ENCODE peak calls at places on chromosome 17, in seven cellular contexts. A is fibroblast of lung, Z is mesendoderm, D is mammary epithelial cell, T is PC-9, L is GM23248, M is H1. Y is an unnamed sample.

GRCh38 chr17:41683441-41684007 is 5.2 kb upstream of the EIF1 start:
- DNase-seq in A (no peak), Z (no peak), D (no peak), T (no peak), L (no peak), M (no peak), Y (no peak)

GRCh38 chr17:68732301-68732749 is 131.2 kb upstream of the FAM20A start:
- DNase-seq in A (no peak), Z (peak; percentile 98), D (peak; percentile 27), T (no peak), L (peak; percentile 35), M (no peak), Y (no peak)

GRCh38 chr17:49450735-49451134 is 36.1 kb upstream of the PHB1 start:
- DNase-seq in A (no peak), Z (no peak), D (peak; percentile 53), T (no peak), L (peak; percentile 85), M (no peak), Y (no peak)

GRCh38 chr17:36008998-36009665 is 7.8 kb upstream of the CCL15 start:
- DNase-seq in A (peak; percentile 12), Z (peak; percentile 9), D (peak; percentile 7), T (no peak), L (peak; percentile 20), M (peak; percentile 69), Y (no peak)

GRCh38 chr17:70675070-70675590 is 505.8 kb downstream of the KCNJ2 start:
- DNase-seq in A (no peak), Z (no peak), D (no peak), T (no peak), L (no peak), M (no peak), Y (no peak)

GRCh38 chr17:64146418-64147109 is 16.6 kb upstream of the ERN1 start:
- DNase-seq in A (peak; percentile 83), Z (peak; percentile 75), D (peak; percentile 80), T (peak; percentile 47), L (peak; percentile 76), M (peak; percentile 52), Y (peak; percentile 31)

GRCh38 chr17:64306850-64307463 is 43.9 kb upstream of the TEX2 start:
- DNase-seq in A (peak; percentile 83), Z (peak; percentile 68), D (peak; percentile 33), T (peak; percentile 62), L (peak; percentile 78), M (peak; percentile 66), Y (peak; percentile 76)

GRCh38 chr17:44219636-44220210 is at the start of gene UBTF:
- DNase-seq in A (peak; percentile 61), Z (peak; percentile 87), D (peak; percentile 19), T (no peak), L (peak; percentile 77), M (peak; percentile 75), Y (peak; percentile 78)

GRCh38 chr17:67588326-67588725 is 129.4 kb upstream of the NOL11 start:
- DNase-seq in A (no peak), Z (no peak), D (no peak), T (no peak), L (no peak), M (no peak), Y (no peak)

GRCh38 chr17:55660171-55660886 is 62.3 kb downstream of the TMEM100 start:
- DNase-seq in A (peak; percentile 42), Z (no peak), D (no peak), T (no peak), L (peak; percentile 54), M (no peak), Y (no peak)

GRCh38 chr17:47703191-47703591 is 9.2 kb downstream of the TBKBP1 start:
- DNase-seq in A (no peak), Z (no peak), D (no peak), T (no peak), L (no peak), M (no peak), Y (no peak)

GRCh38 chr17:77061711-77062110 is 79.1 kb upstream of the SEC14L1 start:
- DNase-seq in A (no peak), Z (no peak), D (no peak), T (no peak), L (no peak), M (no peak), Y (no peak)

GRCh38 chr17:39462644-39463375 is 1.5 kb downstream of the CDK12 start:
- DNase-seq in A (peak; percentile 5), Z (peak; percentile 23), D (peak; percentile 17), T (no peak), L (peak; percentile 52), M (peak; percentile 46), Y (peak; percentile 9)

GRCh38 chr17:36673068-36673467 is 71.7 kb downstream of the MRM1 start:
- DNase-seq in A (no peak), Z (no peak), D (no peak), T (no peak), L (no peak), M (no peak), Y (no peak)

GRCh38 chr17:58605986-58606385 is 85.9 kb downstream of the TEX14 start:
- DNase-seq in A (no peak), Z (no peak), D (no peak), T (no peak), L (peak; percentile 21), M (no peak), Y (no peak)
- H3K4me2 ChIP-seq in A (no peak overlapping the region), Z (no peak overlapping the region), D (no peak overlapping the region), T (no peak overlapping the region), L (no peak overlapping the region), M (no peak overlapping the region), Y (no peak overlapping the region)

GRCh38 chr17:31294839-31295488 is 2.1 kb downstream of the OMG start:
- DNase-seq in A (peak; percentile 27), Z (no peak), D (no peak), T (no peak), L (no peak), M (no peak), Y (no peak)
- H3K4me2 ChIP-seq in A (no peak overlapping the region), Z (no peak overlapping the region), D (no peak overlapping the region), T (no peak overlapping the region), L (no peak overlapping the region), M (no peak overlapping the region), Y (no peak overlapping the region)

GRCh38 chr17:74298690-74299617 is 24.9 kb downstream of the DNAI2 start:
- DNase-seq in A (no peak), Z (no peak), D (no peak), T (no peak), L (no peak), M (no peak), Y (no peak)
- H3K4me2 ChIP-seq in A (no peak overlapping the region), Z (no peak overlapping the region), D (no peak overlapping the region), T (no peak overlapping the region), L (no peak overlapping the region), M (no peak overlapping the region), Y (no peak overlapping the region)

GRCh38 chr17:72123964-72124791 is 3.4 kb downstream of the SOX9 start:
- DNase-seq in A (no peak), Z (no peak), D (peak; percentile 41), T (no peak), L (no peak), M (peak; percentile 60), Y (no peak)
- H3K4me2 ChIP-seq in A (peak overlapping the region; percentile 11), Z (no peak overlapping the region), D (peak overlapping the region; percentile 97), T (peak overlapping the region; percentile 78), L (peak overlapping the region; percentile 58), M (peak overlapping the region; percentile 44), Y (peak overlapping the region; percentile 61)

DNA sequence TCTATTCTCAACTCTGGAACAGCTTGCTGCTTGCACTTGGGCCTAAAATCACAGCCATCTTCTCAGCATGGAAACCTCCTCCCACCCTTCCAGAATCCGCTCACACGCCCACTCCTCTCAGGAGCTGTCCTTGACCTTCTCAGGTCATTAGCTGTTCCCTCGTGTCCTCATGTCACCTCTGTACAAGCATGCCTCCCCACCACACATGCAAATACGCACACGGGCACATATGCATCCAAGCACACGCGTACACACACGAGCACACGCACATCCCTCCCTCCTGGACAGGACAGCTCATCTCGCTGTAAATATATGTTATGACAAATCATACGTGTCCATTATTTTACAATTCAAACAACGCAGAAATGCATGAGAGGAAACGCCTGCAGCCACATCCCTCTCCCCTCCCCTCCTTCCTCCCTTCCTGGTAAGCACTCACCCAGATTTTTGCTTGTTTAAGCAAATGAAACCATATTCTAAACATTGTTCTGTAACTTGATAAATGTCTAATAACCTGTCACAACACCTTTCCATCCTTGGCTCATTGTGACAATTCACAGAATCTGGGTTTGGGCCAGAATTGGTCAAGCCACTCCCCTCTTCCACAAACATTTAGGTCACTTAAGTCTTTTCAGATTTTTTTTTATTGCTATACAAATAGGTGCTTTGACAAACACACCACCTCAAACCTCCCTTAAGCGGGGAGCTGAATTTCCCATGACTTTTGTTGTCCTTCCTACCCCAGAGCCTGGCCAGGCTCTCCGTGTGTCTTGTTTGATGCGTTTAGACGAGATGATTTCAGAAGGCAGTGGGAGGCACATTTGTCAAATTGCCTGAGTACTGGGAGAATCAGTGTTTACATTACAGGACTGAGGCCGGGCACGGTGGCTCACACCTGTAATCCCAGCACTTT is 41.7 kb downstream of the DNAH17 start:
- DNase-seq in A (no peak), Z (no peak), D (peak; percentile 55), T (peak; percentile 84), L (no peak), M (no peak), Y (no peak)
- H3K4me2 ChIP-seq in A (no peak overlapping the region), Z (no peak overlapping the region), D (no peak overlapping the region), T (peak overlapping the region; percentile 40), L (no peak overlapping the region), M (no peak overlapping the region), Y (peak overlapping the region; percentile 44)